ENCODE peak calls at places on chromosomes 7 and 10, in seven cellular contexts. Q is coronary artery, A is keratinocyte, V is heart left ventricle, T is mammary epithelial cell, B is lower lobe of right lung, Z is SJCRH30. K is an unnamed sample.
A peak's percentile ranks its signal among the peaks of the same experiment; 100 is the strongest.

GRCh38 chr10:30503700-30504462 is 69.9 kb downstream of the MAP3K8 start:
- DNase-seq in Q (no peak), A (no peak), V (no peak), T (no peak), B (no peak), Z (peak; percentile 8), K (no peak)

GRCh38 chr7:141558544-141559183 is 7.5 kb downstream of the AGK start:
- DNase-seq in Q (no peak), A (no peak), V (no peak), T (peak; percentile 81), B (no peak), Z (no peak), K (no peak)

GRCh38 chr10:95963202-95963991 is 55.6 kb downstream of the CC2D2B start:
- DNase-seq in Q (no peak), A (no peak), V (no peak), T (no peak), B (no peak), Z (no peak), K (no peak)

GRCh38 chr7:249979-250378 is 40.0 kb upstream of the FOXL3 start:
- DNase-seq in Q (no peak), A (no peak), V (no peak), T (no peak), B (no peak), Z (no peak), K (no peak)

GRCh38 chr10:6220418-6221191 is 17.9 kb downstream of the PFKFB3 start:
- DNase-seq in Q (no peak), A (no peak), V (no peak), T (no peak), B (no peak), Z (no peak), K (no peak)

GRCh38 chr7:132083126-132084123 is 492.8 kb downstream of the PLXNA4 start:
- DNase-seq in Q (no peak), A (no peak), V (no peak), T (no peak), B (no peak), Z (peak; percentile 26), K (no peak)

GRCh38 chr10:44850356-44850934 is 60.7 kb upstream of the TMEM72 start:
- DNase-seq in Q (no peak), A (no peak), V (no peak), T (no peak), B (no peak), Z (no peak), K (no peak)

GRCh38 chr10:4354382-4354812 is 471.6 kb upstream of the AKR1E2 start:
- DNase-seq in Q (no peak), A (peak; percentile 66), V (no peak), T (peak; percentile 96), B (no peak), Z (no peak), K (no peak)

GRCh38 chr10:55897436-55897835 is 463.6 kb downstream of the ZWINT start:
- DNase-seq in Q (no peak), A (no peak), V (no peak), T (no peak), B (no peak), Z (no peak), K (no peak)

GRCh38 chr7:70696139-70696782 is 435.7 kb upstream of the GALNT17 start:
- DNase-seq in Q (no peak), A (no peak), V (no peak), T (peak; percentile 58), B (no peak), Z (peak; percentile 56), K (no peak)

GRCh38 chr10:98074315-98074911 is 44.0 kb upstream of the CRTAC1 start:
- DNase-seq in Q (no peak), A (no peak), V (no peak), T (peak; percentile 11), B (no peak), Z (peak; percentile 51), K (no peak)

GRCh38 chr10:104762793-104763192 is 121.7 kb downstream of the SORCS3 start:
- DNase-seq in Q (no peak), A (no peak), V (no peak), T (no peak), B (no peak), Z (no peak), K (no peak)

GRCh38 chr7:132402751-132403245 is 173.5 kb downstream of the PLXNA4 start:
- DNase-seq in Q (no peak), A (no peak), V (no peak), T (no peak), B (no peak), Z (no peak), K (peak; percentile 73)

GRCh38 chr7:1954366-1955004 is 278.3 kb downstream of the MAD1L1 start:
- DNase-seq in Q (no peak), A (no peak), V (no peak), T (no peak), B (peak; percentile 23), Z (no peak), K (no peak)

GRCh38 chr7:50182734-50183133 is 89.7 kb upstream of the ZPBP start:
- DNase-seq in Q (no peak), A (no peak), V (peak; percentile 29), T (no peak), B (no peak), Z (no peak), K (no peak)

GRCh38 chr7:151321341-151321740 is 20.3 kb upstream of the NUB1 start:
- DNase-seq in Q (no peak), A (no peak), V (no peak), T (no peak), B (no peak), Z (no peak), K (no peak)

GRCh38 chr10:79127151-79127961 is 58.6 kb downstream of the ZMIZ1 start:
- DNase-seq in Q (no peak), A (no peak), V (no peak), T (peak; percentile 35), B (peak; percentile 95), Z (no peak), K (peak; percentile 90)

GRCh38 chr10:96740579-96741281 is 20.4 kb upstream of the PIK3AP1 start:
- DNase-seq in Q (no peak), A (no peak), V (peak; percentile 50), T (no peak), B (peak; percentile 87), Z (no peak), K (peak; percentile 65)

GRCh38 chr7:157087646-157088045 is 51.1 kb upstream of the UBE3C start:
- DNase-seq in Q (no peak), A (no peak), V (no peak), T (no peak), B (no peak), Z (no peak), K (no peak)

GRCh38 chr7:122135275-122135674 is 8.8 kb downstream of the AASS start:
- DNase-seq in Q (no peak), A (peak; percentile 32), V (no peak), T (peak; percentile 22), B (no peak), Z (no peak), K (no peak)

GRCh38 chr10:124977648-124978375 is 35.9 kb downstream of the ZRANB1 start:
- DNase-seq in Q (no peak), A (no peak), V (no peak), T (no peak), B (no peak), Z (no peak), K (no peak)

GRCh38 chr10:15168296-15168780 is at the start of gene NMT2:
- DNase-seq in Q (peak; percentile 94), A (peak; percentile 21), V (no peak), T (peak; percentile 82), B (peak; percentile 91), Z (peak; percentile 84), K (peak; percentile 78)

GRCh38 chr10:87794285-87794684 is 23.7 kb downstream of the ATAD1 start:
- DNase-seq in Q (no peak), A (no peak), V (no peak), T (no peak), B (no peak), Z (no peak), K (no peak)

GRCh38 chr7:37669818-37670217 is 13.7 kb upstream of the GPR141 start:
- DNase-seq in Q (no peak), A (no peak), V (no peak), T (no peak), B (no peak), Z (no peak), K (no peak)

GRCh38 chr7:130996205-130996840 is 262.3 kb upstream of the KLF14 start:
- DNase-seq in Q (no peak), A (no peak), V (no peak), T (no peak), B (no peak), Z (no peak), K (no peak)

GRCh38 chr10:103262229-103262628 is 14.7 kb upstream of the INA start:
- DNase-seq in Q (no peak), A (no peak), V (no peak), T (peak; percentile 37), B (no peak), Z (no peak), K (no peak)

GRCh38 chr7:88759216-88759955 is at the start of gene ZNF804B:
- DNase-seq in Q (no peak), A (no peak), V (no peak), T (no peak), B (no peak), Z (peak; percentile 64), K (no peak)
- H3K4me3 ChIP-seq in Q (peak within 1 kb of the TSS; percentile 70), A (no peak within 1 kb of the TSS), V (peak within 1 kb of the TSS; percentile 33), T (no peak within 1 kb of the TSS), B (peak within 1 kb of the TSS; percentile 29), Z (peak within 1 kb of the TSS; percentile 59), K (peak within 1 kb of the TSS; percentile 12)

GRCh38 chr7:22173884-22174573 is 182.9 kb downstream of the RAPGEF5 start:
- DNase-seq in Q (no peak), A (peak; percentile 19), V (no peak), T (peak; percentile 37), B (no peak), Z (no peak), K (no peak)
- H3K27ac ChIP-seq in Q (no peak overlapping the region), A (peak overlapping the region; percentile 36), V (no peak overlapping the region), T (no peak overlapping the region), B (no peak overlapping the region), Z (no peak overlapping the region), K (no peak overlapping the region)

GRCh38 chr10:73782749-73783085 is 869 bp downstream of the CHCHD1 start:
- DNase-seq in Q (no peak), A (no peak), V (no peak), T (no peak), B (no peak), Z (no peak), K (no peak)
- H3K4me3 ChIP-seq in Q (peak overlapping the region; percentile 90), A (peak overlapping the region; percentile 99), V (peak overlapping the region; percentile 98), T (peak overlapping the region; percentile 96), B (peak overlapping the region; percentile 95), Z (peak overlapping the region; percentile 75), K (peak overlapping the region; percentile 79)

DNA sequence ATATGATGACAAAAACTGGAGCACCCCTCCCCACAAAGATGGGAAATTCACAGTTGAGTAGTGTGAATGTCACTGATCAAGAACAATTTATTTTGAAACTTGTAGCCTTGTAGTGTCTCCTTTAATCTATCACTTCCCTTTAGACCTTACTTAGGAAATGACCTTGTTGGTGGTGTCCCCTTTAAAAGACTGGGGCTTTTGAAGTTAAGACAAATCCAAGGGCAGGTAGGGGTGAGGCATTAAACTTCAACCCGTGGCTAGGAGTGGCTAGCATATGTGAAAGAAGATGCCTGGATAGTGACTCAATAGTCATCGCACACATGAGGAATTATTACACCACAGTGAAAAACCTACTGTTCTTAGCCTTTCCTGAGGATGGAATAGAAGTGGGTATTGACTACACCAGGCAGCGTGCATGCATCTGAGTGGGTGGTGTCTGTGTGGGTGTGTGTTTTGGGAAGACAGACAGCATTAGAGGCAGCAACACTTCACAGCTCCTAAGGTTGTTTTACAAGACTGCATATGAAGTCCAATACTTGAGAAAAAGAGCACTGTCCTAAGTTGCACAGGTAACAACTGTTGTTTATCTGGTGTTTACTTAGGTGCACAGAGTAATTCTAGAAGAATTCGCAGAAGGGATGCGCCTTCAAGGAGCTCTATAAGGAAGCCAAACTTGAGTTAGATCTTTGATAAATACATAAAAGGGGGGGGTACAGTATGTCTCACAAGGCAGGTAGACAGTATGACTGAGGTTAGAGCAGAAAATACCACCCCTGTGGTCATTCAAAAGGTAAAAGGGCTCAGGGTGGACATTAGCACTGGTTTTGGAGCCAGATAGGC is 32.9 kb downstream of the ABLIM1 start:
- DNase-seq in Q (no peak), A (no peak), V (no peak), T (peak; percentile 87), B (no peak), Z (no peak), K (no peak)
- H3K27ac ChIP-seq in Q (no peak overlapping the region), A (peak overlapping the region; percentile 61), V (peak overlapping the region; percentile 91), T (peak overlapping the region; percentile 18), B (peak overlapping the region; percentile 46), Z (no peak overlapping the region), K (peak overlapping the region; percentile 28)

K was measured in right atrium auricular region.